ENCODE peak calls at places on chromosome 7, in six cellular contexts. L, M, B, P, E and C are unnamed samples.
A peak's percentile ranks its signal among the peaks of the same experiment; 100 is the strongest.

GRCh38 chr7:1643270-1644092 is 26.6 kb upstream of the ELFN1 start:
- DNase-seq in L (no peak), M (no peak), B (no peak), P (no peak), E (no peak), C (no peak)

GRCh38 chr7:80821781-80822180 is 97.1 kb downstream of the SEMA3C start:
- DNase-seq in L (no peak), M (no peak), B (no peak), P (no peak), E (no peak), C (no peak)

GRCh38 chr7:33854951-33855350 is 50.4 kb upstream of the BMPER start:
- DNase-seq in L (peak; percentile 52), M (no peak), B (peak; percentile 92), P (peak; percentile 96), E (no peak), C (no peak)

GRCh38 chr7:120860151-120860550 is 2.2 kb upstream of the TSPAN12 start:
- DNase-seq in L (no peak), M (no peak), B (no peak), P (no peak), E (no peak), C (no peak)

GRCh38 chr7:13259908-13260307 is 572.5 kb downstream of the ARL4A start:
- DNase-seq in L (no peak), M (no peak), B (no peak), P (no peak), E (no peak), C (no peak)

GRCh38 chr7:27994639-27995038 is 186.0 kb downstream of the JAZF1 start:
- DNase-seq in L (no peak), M (no peak), B (peak; percentile 90), P (peak; percentile 55), E (peak; percentile 9), C (no peak)

GRCh38 chr7:91343420-91343819 is 79.2 kb downstream of the FZD1 start:
- DNase-seq in L (no peak), M (no peak), B (no peak), P (no peak), E (no peak), C (no peak)

GRCh38 chr7:48154792-48155413 is 16.4 kb upstream of the ABCA13 start:
- DNase-seq in L (peak; percentile 26), M (peak; percentile 27), B (peak; percentile 67), P (peak; percentile 65), E (no peak), C (peak; percentile 16)

GRCh38 chr7:70663680-70664079 is 468.3 kb upstream of the GALNT17 start:
- DNase-seq in L (no peak), M (no peak), B (no peak), P (no peak), E (no peak), C (no peak)

GRCh38 chr7:55192718-55193117 is 172.4 kb upstream of the LANCL2 start:
- DNase-seq in L (peak; percentile 71), M (no peak), B (peak; percentile 82), P (peak; percentile 91), E (no peak), C (no peak)

GRCh38 chr7:36809510-36809909 is 85.2 kb upstream of the AOAH start:
- DNase-seq in L (no peak), M (no peak), B (no peak), P (no peak), E (no peak), C (no peak)

GRCh38 chr7:92159-92767 is 100.1 kb upstream of the FAM20C start:
- DNase-seq in L (no peak), M (no peak), B (no peak), P (no peak), E (no peak), C (no peak)

GRCh38 chr7:90828601-90829000 is 232.5 kb downstream of the CDK14 start:
- DNase-seq in L (no peak), M (no peak), B (no peak), P (peak; percentile 38), E (no peak), C (no peak)

GRCh38 chr7:76066716-76067503 is 19.0 kb downstream of the MDH2 start:
- DNase-seq in L (no peak), M (no peak), B (no peak), P (no peak), E (no peak), C (no peak)

GRCh38 chr7:46679671-46680070 is 758.6 kb upstream of the IGFBP3 start:
- DNase-seq in L (no peak), M (no peak), B (no peak), P (no peak), E (no peak), C (no peak)

GRCh38 chr7:135253851-135254815 is 20.5 kb downstream of the STRA8 start:
- DNase-seq in L (peak; percentile 83), M (no peak), B (peak; percentile 64), P (peak; percentile 74), E (peak; percentile 49), C (no peak)

GRCh38 chr7:51587600-51587999 is 271.0 kb upstream of the COBL start:
- DNase-seq in L (no peak), M (no peak), B (no peak), P (no peak), E (no peak), C (no peak)

GRCh38 chr7:132472463-132473120 is 103.7 kb downstream of the PLXNA4 start:
- DNase-seq in L (peak; percentile 30), M (no peak), B (peak; percentile 61), P (peak; percentile 58), E (peak; percentile 67), C (no peak)

GRCh38 chr7:133369130-133369529 is 116.3 kb downstream of the EXOC4 start:
- DNase-seq in L (no peak), M (no peak), B (no peak), P (no peak), E (no peak), C (no peak)

GRCh38 chr7:41972270-41972669 is 264.7 kb downstream of the GLI3 start:
- DNase-seq in L (no peak), M (no peak), B (no peak), P (no peak), E (no peak), C (no peak)

GRCh38 chr7:39696631-39697030 is 73.3 kb downstream of the RALA start:
- DNase-seq in L (no peak), M (no peak), B (no peak), P (no peak), E (no peak), C (no peak)

GRCh38 chr7:30087371-30087770 is 47.4 kb upstream of the MTURN start:
- DNase-seq in L (no peak), M (no peak), B (no peak), P (no peak), E (no peak), C (no peak)

GRCh38 chr7:86914468-86915054 is 144.9 kb downstream of the ELAPOR2 start:
- DNase-seq in L (peak; percentile 1), M (no peak), B (peak; percentile 10), P (peak; percentile 32), E (peak; percentile 15), C (no peak)

GRCh38 chr7:79241288-79242055 is 212.0 kb downstream of the MAGI2 start:
- DNase-seq in L (peak; percentile 24), M (no peak), B (peak; percentile 54), P (peak; percentile 35), E (no peak), C (no peak)

GRCh38 chr7:157480651-157481050 is 143.8 kb downstream of the DNAJB6 start:
- DNase-seq in L (no peak), M (no peak), B (no peak), P (no peak), E (no peak), C (no peak)

GRCh38 chr7:101618916-101619315 is 10.2 kb downstream of the MYL10 start:
- DNase-seq in L (no peak), M (no peak), B (peak; percentile 57), P (peak; percentile 33), E (no peak), C (no peak)

GRCh38 chr7:9302436-9302835 is 869.0 kb downstream of the NXPH1 start:
- DNase-seq in L (no peak), M (no peak), B (no peak), P (no peak), E (no peak), C (no peak)

GRCh38 chr7:13981070-13981469 is 8.4 kb downstream of the ETV1 start:
- DNase-seq in L (peak; percentile 55), M (no peak), B (peak; percentile 97), P (peak; percentile 95), E (no peak), C (no peak)

GRCh38 chr7:90766814-90767564 is 170.9 kb downstream of the CDK14 start:
- DNase-seq in L (no peak), M (no peak), B (no peak), P (peak; percentile 34), E (peak; percentile 8), C (no peak)

GRCh38 chr7:38107486-38107893 is 70.6 kb upstream of the STARD3NL start:
- DNase-seq in L (peak; percentile 17), M (peak; percentile 66), B (peak; percentile 79), P (peak; percentile 65), E (peak; percentile 45), C (peak; percentile 79)

GRCh38 chr7:73984481-73985205 is 43.3 kb upstream of the ELN start:
- DNase-seq in L (no peak), M (no peak), B (no peak), P (no peak), E (no peak), C (no peak)

GRCh38 chr7:140451716-140452115 is 27.6 kb downstream of the MKRN1 start:
- DNase-seq in L (no peak), M (no peak), B (no peak), P (no peak), E (no peak), C (no peak)

GRCh38 chr7:9835204-9835603 is 1138.5 kb upstream of the PHF14 start:
- DNase-seq in L (no peak), M (no peak), B (no peak), P (no peak), E (no peak), C (no peak)

GRCh38 chr7:5773661-5774086 is 7.8 kb downstream of the RNF216 start:
- DNase-seq in L (peak; percentile 44), M (no peak), B (peak; percentile 99), P (peak; percentile 99), E (no peak), C (peak; percentile 11)

GRCh38 chr7:115087437-115087836 is 165.5 kb downstream of the MDFIC start:
- DNase-seq in L (peak; percentile 9), M (no peak), B (peak; percentile 84), P (peak; percentile 84), E (no peak), C (no peak)